ENCODE peak calls at places on chromosomes 13 and 19, in seven cellular contexts. One of them, this sample, is unnamed.

GRCh38 chr19:5667751-5668271 is 12.5 kb downstream of the MICOS13 start:
- DNase-seq in progenitor cell of endocrine pancreas: no peak
- DNase-seq in NCI-H1417: no peak
- DNase-seq in NCI-H1930: no peak
- DNase-seq in nephron progenitor cell: no peak
- DNase-seq in iris pigment epithelial cell: no peak
- DNase-seq in activated CD8-positive, alpha-beta T cell treated with anti-CD3 and anti-CD28 coated beads for 36 hours: no peak
- DNase-seq in this sample: no peak

GRCh38 chr19:43672061-43672679 is 2.2 kb upstream of the PLAUR start:
- DNase-seq in nephron progenitor cell: no peak
- DNase-seq in NCI-H1930: no peak
- DNase-seq in progenitor cell of endocrine pancreas: no peak
- DNase-seq in iris pigment epithelial cell: no peak
- DNase-seq in activated CD8-positive, alpha-beta T cell treated with anti-CD3 and anti-CD28 coated beads for 36 hours: no peak
- DNase-seq in NCI-H1417: no peak
- DNase-seq in this sample: no peak

GRCh38 chr19:54325194-54325621 is 12.2 kb upstream of the LILRA5 start:
- DNase-seq in nephron progenitor cell: peak; percentile 40
- DNase-seq in NCI-H1930: no peak
- DNase-seq in progenitor cell of endocrine pancreas: no peak
- DNase-seq in activated CD8-positive, alpha-beta T cell treated with anti-CD3 and anti-CD28 coated beads for 36 hours: peak; percentile 60
- DNase-seq in iris pigment epithelial cell: peak; percentile 29
- DNase-seq in NCI-H1417: peak; percentile 51
- DNase-seq in this sample: peak; percentile 60

GRCh38 chr19:46607441-46607841 is 6.3 kb downstream of the CALM3 start:
- DNase-seq in NCI-H1417: no peak
- DNase-seq in iris pigment epithelial cell: no peak
- DNase-seq in activated CD8-positive, alpha-beta T cell treated with anti-CD3 and anti-CD28 coated beads for 36 hours: no peak
- DNase-seq in NCI-H1930: no peak
- DNase-seq in nephron progenitor cell: no peak
- DNase-seq in progenitor cell of endocrine pancreas: no peak
- DNase-seq in this sample: peak; percentile 20

GRCh38 chr19:57473646-57474045 is 3.7 kb downstream of the ZNF772 start:
- DNase-seq in NCI-H1930: no peak
- DNase-seq in nephron progenitor cell: no peak
- DNase-seq in iris pigment epithelial cell: peak; percentile 11
- DNase-seq in progenitor cell of endocrine pancreas: no peak
- DNase-seq in NCI-H1417: no peak
- DNase-seq in activated CD8-positive, alpha-beta T cell treated with anti-CD3 and anti-CD28 coated beads for 36 hours: no peak
- DNase-seq in this sample: peak; percentile 10

GRCh38 chr13:99087954-99088491 is 110.2 kb upstream of the DOCK9 start:
- DNase-seq in iris pigment epithelial cell: no peak
- DNase-seq in NCI-H1417: peak; percentile 96
- DNase-seq in progenitor cell of endocrine pancreas: no peak
- DNase-seq in nephron progenitor cell: peak; percentile 16
- DNase-seq in NCI-H1930: no peak
- DNase-seq in activated CD8-positive, alpha-beta T cell treated with anti-CD3 and anti-CD28 coated beads for 36 hours: peak; percentile 40
- DNase-seq in this sample: no peak

GRCh38 chr13:77184455-77184854 is 142.4 kb downstream of the MYCBP2 start:
- DNase-seq in activated CD8-positive, alpha-beta T cell treated with anti-CD3 and anti-CD28 coated beads for 36 hours: peak; percentile 64
- DNase-seq in nephron progenitor cell: no peak
- DNase-seq in iris pigment epithelial cell: peak; percentile 27
- DNase-seq in NCI-H1417: no peak
- DNase-seq in progenitor cell of endocrine pancreas: no peak
- DNase-seq in NCI-H1930: no peak
- DNase-seq in this sample: peak; percentile 19

GRCh38 chr19:9251236-9251635 is 506 bp downstream of the OR7E24 start:
- DNase-seq in nephron progenitor cell: no peak
- DNase-seq in NCI-H1417: no peak
- DNase-seq in progenitor cell of endocrine pancreas: no peak
- DNase-seq in iris pigment epithelial cell: no peak
- DNase-seq in activated CD8-positive, alpha-beta T cell treated with anti-CD3 and anti-CD28 coated beads for 36 hours: no peak
- DNase-seq in NCI-H1930: no peak
- DNase-seq in this sample: no peak

GRCh38 chr13:51894239-51894638 is 32.5 kb downstream of the CCDC70 start:
- DNase-seq in progenitor cell of endocrine pancreas: no peak
- DNase-seq in nephron progenitor cell: no peak
- DNase-seq in activated CD8-positive, alpha-beta T cell treated with anti-CD3 and anti-CD28 coated beads for 36 hours: no peak
- DNase-seq in NCI-H1930: no peak
- DNase-seq in iris pigment epithelial cell: no peak
- DNase-seq in NCI-H1417: peak; percentile 11
- DNase-seq in this sample: no peak

GRCh38 chr19:1864480-1865171 is 1.2 kb upstream of the KLF16 start:
- DNase-seq in NCI-H1930: peak; percentile 31
- DNase-seq in activated CD8-positive, alpha-beta T cell treated with anti-CD3 and anti-CD28 coated beads for 36 hours: peak; percentile 70
- DNase-seq in NCI-H1417: peak; percentile 73
- DNase-seq in iris pigment epithelial cell: peak; percentile 46
- DNase-seq in nephron progenitor cell: peak; percentile 88
- DNase-seq in progenitor cell of endocrine pancreas: peak; percentile 75
- DNase-seq in this sample: peak; percentile 78

GRCh38 chr13:33242984-33243617 is 42.5 kb downstream of the STARD13 start:
- DNase-seq in NCI-H1930: no peak
- DNase-seq in activated CD8-positive, alpha-beta T cell treated with anti-CD3 and anti-CD28 coated beads for 36 hours: no peak
- DNase-seq in nephron progenitor cell: no peak
- DNase-seq in iris pigment epithelial cell: no peak
- DNase-seq in NCI-H1417: no peak
- DNase-seq in progenitor cell of endocrine pancreas: no peak
- DNase-seq in this sample: no peak

GRCh38 chr13:26266311-26266710 is 12.4 kb downstream of the CDK8 start:
- DNase-seq in nephron progenitor cell: no peak
- DNase-seq in NCI-H1930: no peak
- DNase-seq in progenitor cell of endocrine pancreas: no peak
- DNase-seq in NCI-H1417: no peak
- DNase-seq in iris pigment epithelial cell: no peak
- DNase-seq in activated CD8-positive, alpha-beta T cell treated with anti-CD3 and anti-CD28 coated beads for 36 hours: no peak
- DNase-seq in this sample: no peak

GRCh38 chr13:25648996-25649633 is 277.3 kb downstream of the ATP8A2 start:
- DNase-seq in progenitor cell of endocrine pancreas: no peak
- DNase-seq in NCI-H1930: no peak
- DNase-seq in activated CD8-positive, alpha-beta T cell treated with anti-CD3 and anti-CD28 coated beads for 36 hours: no peak
- DNase-seq in nephron progenitor cell: no peak
- DNase-seq in NCI-H1417: no peak
- DNase-seq in iris pigment epithelial cell: no peak
- DNase-seq in this sample: no peak

This sample was measured in NB4.